ENCODE peak calls at places on chromosomes 13 and 19, in six cellular contexts. One of them, this sample, is unnamed.

GRCh38 chr19:51450730-51451307 is 7.4 kb downstream of the SIGLEC8 start:
- DNase-seq in endothelial cell of umbilical vein: no peak
- DNase-seq in A549: no peak
- DNase-seq in HepG2: no peak
- DNase-seq in GM12878: no peak
- DNase-seq in K562: no peak
- DNase-seq in this sample: no peak

GRCh38 chr19:28472843-28473242 is 740.1 kb downstream of the UQCRFS1 start:
- DNase-seq in HepG2: no peak
- DNase-seq in GM12878: no peak
- DNase-seq in K562: no peak
- DNase-seq in endothelial cell of umbilical vein: no peak
- DNase-seq in A549: no peak
- DNase-seq in this sample: peak

GRCh38 chr13:23870356-23871146 is 18.6 kb downstream of the MIPEP start:
- DNase-seq in HepG2: no peak
- DNase-seq in K562: no peak
- DNase-seq in GM12878: no peak
- DNase-seq in endothelial cell of umbilical vein: no peak
- DNase-seq in A549: no peak
- DNase-seq in this sample: no peak

GRCh38 chr19:4464815-4465581 is 7.1 kb upstream of the HDGFL2 start:
- DNase-seq in HepG2: no peak
- DNase-seq in endothelial cell of umbilical vein: no peak
- DNase-seq in K562: no peak
- DNase-seq in A549: no peak
- DNase-seq in GM12878: no peak
- DNase-seq in this sample: no peak

GRCh38 chr13:36275190-36276002 is 22.2 kb downstream of the CCDC169 start:
- DNase-seq in GM12878: no peak
- DNase-seq in endothelial cell of umbilical vein: peak
- DNase-seq in HepG2: peak
- DNase-seq in K562: peak
- DNase-seq in A549: peak
- DNase-seq in this sample: peak

GRCh38 chr13:106213028-106213427 is 322.4 kb downstream of the EFNB2 start:
- DNase-seq in K562: no peak
- DNase-seq in A549: no peak
- DNase-seq in endothelial cell of umbilical vein: no peak
- DNase-seq in GM12878: no peak
- DNase-seq in HepG2: no peak
- DNase-seq in this sample: no peak

GRCh38 chr19:13646758-13647157 is 117.6 kb upstream of the MRI1 start:
- DNase-seq in endothelial cell of umbilical vein: no peak
- DNase-seq in A549: no peak
- DNase-seq in HepG2: no peak
- DNase-seq in K562: no peak
- DNase-seq in GM12878: no peak
- DNase-seq in this sample: no peak

GRCh38 chr13:33640832-33641231 is 177.1 kb upstream of the RFC3 start:
- DNase-seq in GM12878: no peak
- DNase-seq in HepG2: peak
- DNase-seq in K562: no peak
- DNase-seq in A549: no peak
- DNase-seq in endothelial cell of umbilical vein: no peak
- DNase-seq in this sample: no peak

GRCh38 chr13:30725331-30726085 is 9.8 kb upstream of the ALOX5AP start:
- DNase-seq in A549: no peak
- DNase-seq in HepG2: no peak
- DNase-seq in GM12878: no peak
- DNase-seq in K562: no peak
- DNase-seq in endothelial cell of umbilical vein: no peak
- DNase-seq in this sample: no peak

GRCh38 chr13:114266241-114266640 is 15.2 kb upstream of the UPF3A start:
- DNase-seq in HepG2: no peak
- DNase-seq in endothelial cell of umbilical vein: no peak
- DNase-seq in K562: no peak
- DNase-seq in A549: no peak
- DNase-seq in GM12878: no peak
- DNase-seq in this sample: no peak

GRCh38 chr19:38809592-38810252 is 3.0 kb downstream of the LGALS4 start:
- DNase-seq in GM12878: no peak
- DNase-seq in HepG2: no peak
- DNase-seq in A549: no peak
- DNase-seq in endothelial cell of umbilical vein: no peak
- DNase-seq in K562: no peak
- DNase-seq in this sample: no peak

GRCh38 chr19:1609680-1610474 is 4.6 kb upstream of the UQCR11 start:
- DNase-seq in GM12878: no peak
- DNase-seq in endothelial cell of umbilical vein: no peak
- DNase-seq in HepG2: no peak
- DNase-seq in K562: no peak
- DNase-seq in A549: no peak
- DNase-seq in this sample: no peak

GRCh38 chr19:45769821-45770191 is 754 bp upstream of the SIX5 start:
- DNase-seq in endothelial cell of umbilical vein: no peak
- DNase-seq in HepG2: no peak
- DNase-seq in GM12878: no peak
- DNase-seq in K562: peak
- DNase-seq in A549: peak
- DNase-seq in this sample: no peak

GRCh38 chr19:1247747-1248453 is 483 bp upstream of the MIDN start:
- DNase-seq in HepG2: peak
- DNase-seq in K562: peak
- DNase-seq in GM12878: no peak
- DNase-seq in endothelial cell of umbilical vein: peak
- DNase-seq in A549: no peak
- DNase-seq in this sample: peak

GRCh38 chr19:38270587-38271167 is 6.3 kb downstream of the SPINT2 start:
- DNase-seq in K562: peak
- DNase-seq in endothelial cell of umbilical vein: no peak
- DNase-seq in A549: peak
- DNase-seq in GM12878: no peak
- DNase-seq in HepG2: no peak
- DNase-seq in this sample: no peak

GRCh38 chr19:49287141-49287540 is 37.9 kb downstream of the SLC6A16 start:
- DNase-seq in endothelial cell of umbilical vein: no peak
- DNase-seq in K562: no peak
- DNase-seq in GM12878: no peak
- DNase-seq in HepG2: no peak
- DNase-seq in A549: no peak
- DNase-seq in this sample: no peak

GRCh38 chr19:54481326-54481930 is 8.3 kb upstream of the CDC42EP5 start:
- DNase-seq in GM12878: no peak
- DNase-seq in endothelial cell of umbilical vein: peak
- DNase-seq in A549: no peak
- DNase-seq in HepG2: peak
- DNase-seq in K562: peak
- DNase-seq in this sample: peak

DNA sequence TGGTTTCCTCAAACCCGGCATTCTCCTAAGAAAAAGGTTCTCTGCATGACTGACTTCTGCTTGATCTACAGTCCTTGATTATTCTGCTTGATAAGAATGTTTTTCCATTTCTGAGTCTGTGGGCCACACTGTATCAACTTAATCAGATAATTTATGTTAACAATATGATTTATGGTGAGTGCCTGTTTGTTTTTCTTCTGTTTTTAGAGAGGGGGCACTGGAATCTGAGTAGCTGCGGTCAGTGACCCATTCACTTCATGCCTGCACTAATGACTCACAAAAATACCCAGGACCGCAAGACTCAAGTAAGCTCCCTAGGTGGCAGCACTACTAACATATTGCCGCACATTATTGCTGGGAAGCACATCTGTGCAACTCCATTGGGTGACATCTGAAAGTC is 542.3 kb upstream of the ATXN8OS start:
- DNase-seq in endothelial cell of umbilical vein: peak
- DNase-seq in K562: peak
- DNase-seq in GM12878: peak
- DNase-seq in A549: peak
- DNase-seq in HepG2: peak
- DNase-seq in this sample: peak
- TF ChIP-seq MAX in endothelial cell of umbilical vein: no peak
- TF ChIP-seq MAX in K562: no peak
- TF ChIP-seq MAX in GM12878: no peak
- TF ChIP-seq MAX in A549: no peak
- TF ChIP-seq MAX in HepG2: no peak
- TF ChIP-seq MAX in this sample: no peak

DNA sequence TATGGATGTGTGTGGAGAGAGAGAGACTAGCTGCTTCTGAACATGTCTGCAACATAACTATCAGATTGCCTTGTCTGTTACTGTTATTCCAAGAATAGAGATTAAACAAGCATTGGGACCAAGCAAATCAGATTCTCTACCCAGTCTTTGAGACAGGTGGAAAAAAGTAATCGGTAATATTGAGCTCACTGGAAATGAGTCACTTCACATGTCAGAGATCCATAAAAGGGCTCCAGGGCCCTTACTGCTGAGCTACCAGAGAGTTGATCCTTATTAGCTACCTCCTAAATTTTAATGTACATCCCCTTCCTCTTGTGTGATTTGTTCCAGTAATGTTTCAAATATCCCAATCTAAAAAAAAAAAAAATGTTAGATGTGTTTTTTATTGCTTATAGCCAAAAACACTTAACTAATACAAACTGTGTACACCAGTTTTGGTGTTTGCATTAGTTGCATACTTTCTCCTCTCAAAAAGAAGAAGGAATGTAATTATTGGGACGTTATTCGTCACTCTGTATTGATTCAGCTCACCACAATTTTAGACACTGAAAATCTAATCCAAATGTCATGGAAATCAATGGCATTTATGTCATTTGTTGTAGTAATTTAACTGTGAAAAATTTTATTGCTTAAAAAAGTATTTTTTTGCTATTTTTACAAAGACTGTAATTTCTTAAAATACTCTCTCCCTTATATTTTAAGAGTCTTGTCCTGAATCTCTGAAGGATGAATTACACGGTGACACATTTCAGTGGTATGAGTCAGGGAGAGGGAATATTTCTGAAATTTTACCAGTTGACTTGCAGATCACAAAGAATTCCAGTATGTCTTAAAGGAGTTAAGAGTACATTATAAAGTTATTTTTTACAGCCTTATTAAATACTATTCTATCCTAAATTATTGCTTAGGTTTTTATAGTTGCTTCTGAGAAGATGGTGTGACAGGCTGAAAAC is 2117.7 kb downstream of the PCDH9 start:
- DNase-seq in GM12878: no peak
- DNase-seq in K562: no peak
- DNase-seq in endothelial cell of umbilical vein: no peak
- DNase-seq in HepG2: no peak
- DNase-seq in A549: no peak
- DNase-seq in this sample: no peak
- TF ChIP-seq MYC in GM12878: no peak
- TF ChIP-seq MYC in K562: no peak
- TF ChIP-seq MYC in endothelial cell of umbilical vein: no peak
- TF ChIP-seq MYC in HepG2: no peak
- TF ChIP-seq MYC in A549: no peak
- TF ChIP-seq MYC in this sample: no peak

DNA sequence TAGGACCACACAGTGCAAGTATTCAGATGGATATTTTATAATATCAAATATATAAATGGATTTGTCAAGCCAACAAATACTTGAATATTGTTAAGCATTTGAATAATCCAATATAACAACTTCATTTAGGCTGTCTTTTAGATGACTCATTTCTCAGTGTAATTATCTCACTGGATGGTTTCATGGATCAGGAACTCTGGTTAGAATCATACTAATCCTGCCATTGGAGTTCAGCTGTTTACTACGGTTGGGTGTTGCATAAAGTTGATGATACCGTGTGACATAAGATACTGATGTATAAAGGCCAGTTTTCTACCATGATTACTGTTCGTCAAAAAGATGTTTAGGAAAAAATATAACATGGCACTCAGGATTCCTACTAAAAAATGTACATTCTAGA is 196.3 kb downstream of the TSHZ3 start:
- DNase-seq in HepG2: no peak
- DNase-seq in K562: no peak
- DNase-seq in GM12878: no peak
- DNase-seq in A549: no peak
- DNase-seq in endothelial cell of umbilical vein: no peak
- DNase-seq in this sample: no peak
- TF ChIP-seq POLR2A in HepG2: no peak
- TF ChIP-seq POLR2A in K562: no peak
- TF ChIP-seq POLR2A in GM12878: no peak
- TF ChIP-seq POLR2A in A549: no peak
- TF ChIP-seq POLR2A in endothelial cell of umbilical vein: no peak
- TF ChIP-seq POLR2A in this sample: no peak

GRCh38 chr13:27442071-27442647 is 8.2 kb downstream of the MTIF3 start:
- DNase-seq in GM12878: no peak
- DNase-seq in endothelial cell of umbilical vein: no peak
- DNase-seq in K562: no peak
- DNase-seq in HepG2: no peak
- DNase-seq in A549: no peak
- DNase-seq in this sample: no peak
- TF ChIP-seq MAX in GM12878: no peak
- TF ChIP-seq MAX in endothelial cell of umbilical vein: no peak
- TF ChIP-seq MAX in K562: no peak
- TF ChIP-seq MAX in HepG2: no peak
- TF ChIP-seq MAX in A549: no peak
- TF ChIP-seq MAX in this sample: no peak

DNA sequence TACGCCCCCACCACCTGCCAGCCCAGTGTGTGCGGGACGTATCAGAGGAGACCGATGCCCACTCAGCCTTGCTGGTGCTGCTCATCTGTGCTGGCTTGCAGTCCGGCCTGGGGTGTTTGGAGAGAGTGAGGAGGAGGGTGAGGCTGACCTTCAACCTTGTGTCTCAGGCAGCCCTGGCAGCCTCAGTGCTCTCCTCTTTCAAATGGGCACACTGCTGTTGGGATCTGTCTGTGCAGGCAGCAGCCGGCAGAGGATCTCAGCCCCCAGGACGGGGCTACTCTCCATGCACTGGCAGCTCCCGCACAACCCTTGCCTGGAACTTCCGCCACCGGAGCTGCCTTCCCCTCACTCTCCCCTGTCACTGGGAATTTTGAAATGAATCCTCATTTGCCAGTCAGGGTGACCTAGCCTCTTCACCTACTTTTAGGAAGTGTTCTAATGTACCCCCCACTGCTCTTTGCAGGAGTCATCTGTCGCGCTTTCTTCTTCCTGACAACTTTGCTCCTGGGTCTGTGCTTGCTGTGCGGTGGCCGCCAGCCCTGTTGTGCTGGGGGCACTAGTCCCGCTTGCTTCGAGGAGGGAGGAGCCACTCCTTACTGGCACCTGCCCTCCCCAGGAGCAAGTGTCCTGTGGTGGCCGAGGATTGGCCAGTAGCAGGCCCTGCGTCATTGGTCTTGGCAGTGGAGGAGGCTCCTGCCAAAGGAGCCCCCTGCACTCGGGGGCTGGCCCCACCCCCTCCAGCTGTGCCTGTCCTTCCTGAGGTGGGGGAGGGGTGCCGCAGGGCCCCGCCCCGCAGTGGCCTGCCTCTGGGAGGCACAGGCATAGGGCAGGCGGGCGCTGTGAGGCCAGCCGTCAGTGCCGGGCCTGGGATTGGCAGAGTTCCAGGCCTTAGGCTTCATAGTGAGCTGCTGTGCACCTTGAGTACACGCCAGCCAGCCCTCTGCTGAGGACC is 53.4 kb downstream of the TSSK6 start:
- DNase-seq in A549: no peak
- DNase-seq in K562: peak
- DNase-seq in endothelial cell of umbilical vein: peak
- DNase-seq in GM12878: no peak
- DNase-seq in HepG2: peak
- DNase-seq in this sample: no peak
- TF ChIP-seq MYC in A549: no peak
- TF ChIP-seq MYC in K562: no peak
- TF ChIP-seq MYC in endothelial cell of umbilical vein: no peak
- TF ChIP-seq MYC in GM12878: no peak
- TF ChIP-seq MYC in HepG2: no peak
- TF ChIP-seq MYC in this sample: no peak

This sample was measured in NB4.